ENCODE peak calls at places on chromosome 3, in eight cellular contexts. One of them, this sample, is unnamed.

GRCh38 chr3:172848910-172849309 is 98.4 kb downstream of the ECT2 start:
- DNase-seq in KG1: no peak
- DNase-seq in iris pigment epithelial cell: peak
- DNase-seq in GM23248: peak
- DNase-seq in GM20000: no peak
- DNase-seq in NCI-H2081: no peak
- DNase-seq in activated CD4-positive, alpha-beta T cell treated with anti-CD3 and anti-CD28 coated beads, Interleukin-2, amount 50 U/mL, for 1 hour: no peak
- DNase-seq in left lobe of liver: no peak
- DNase-seq in this sample: no peak

GRCh38 chr3:87088366-87088983 is 97.5 kb upstream of the VGLL3 start:
- DNase-seq in KG1: peak
- DNase-seq in iris pigment epithelial cell: no peak
- DNase-seq in GM23248: peak
- DNase-seq in GM20000: peak
- DNase-seq in NCI-H2081: no peak
- DNase-seq in activated CD4-positive, alpha-beta T cell treated with anti-CD3 and anti-CD28 coated beads, Interleukin-2, amount 50 U/mL, for 1 hour: no peak
- DNase-seq in left lobe of liver: no peak
- DNase-seq in this sample: no peak

GRCh38 chr3:65793495-65794200 is 245.1 kb downstream of the MAGI1 start:
- DNase-seq in KG1: no peak
- DNase-seq in iris pigment epithelial cell: peak
- DNase-seq in GM23248: no peak
- DNase-seq in GM20000: no peak
- DNase-seq in NCI-H2081: no peak
- DNase-seq in activated CD4-positive, alpha-beta T cell treated with anti-CD3 and anti-CD28 coated beads, Interleukin-2, amount 50 U/mL, for 1 hour: no peak
- DNase-seq in left lobe of liver: no peak
- DNase-seq in this sample: no peak

GRCh38 chr3:10357592-10358308 is 36.8 kb upstream of the SEC13 start:
- DNase-seq in KG1: no peak
- DNase-seq in iris pigment epithelial cell: peak
- DNase-seq in GM23248: peak
- DNase-seq in GM20000: no peak
- DNase-seq in NCI-H2081: no peak
- DNase-seq in activated CD4-positive, alpha-beta T cell treated with anti-CD3 and anti-CD28 coated beads, Interleukin-2, amount 50 U/mL, for 1 hour: no peak
- DNase-seq in left lobe of liver: no peak
- DNase-seq in this sample: no peak

GRCh38 chr3:151085889-151086483 is 522 bp downstream of the MED12L start:
- DNase-seq in KG1: no peak
- DNase-seq in iris pigment epithelial cell: no peak
- DNase-seq in GM23248: peak
- DNase-seq in GM20000: peak
- DNase-seq in NCI-H2081: peak
- DNase-seq in activated CD4-positive, alpha-beta T cell treated with anti-CD3 and anti-CD28 coated beads, Interleukin-2, amount 50 U/mL, for 1 hour: no peak
- DNase-seq in left lobe of liver: no peak
- DNase-seq in this sample: peak

GRCh38 chr3:99579246-99579645 is 59.1 kb upstream of the COL8A1 start:
- DNase-seq in KG1: no peak
- DNase-seq in iris pigment epithelial cell: peak
- DNase-seq in GM23248: peak
- DNase-seq in GM20000: no peak
- DNase-seq in NCI-H2081: no peak
- DNase-seq in activated CD4-positive, alpha-beta T cell treated with anti-CD3 and anti-CD28 coated beads, Interleukin-2, amount 50 U/mL, for 1 hour: no peak
- DNase-seq in left lobe of liver: no peak
- DNase-seq in this sample: no peak

GRCh38 chr3:30273304-30274072 is 332.9 kb upstream of the TGFBR2 start:
- DNase-seq in KG1: no peak
- DNase-seq in iris pigment epithelial cell: no peak
- DNase-seq in GM23248: peak
- DNase-seq in GM20000: no peak
- DNase-seq in NCI-H2081: no peak
- DNase-seq in activated CD4-positive, alpha-beta T cell treated with anti-CD3 and anti-CD28 coated beads, Interleukin-2, amount 50 U/mL, for 1 hour: no peak
- DNase-seq in left lobe of liver: no peak
- DNase-seq in this sample: no peak

GRCh38 chr3:12343091-12343494 is 54.2 kb downstream of the PPARG start:
- DNase-seq in KG1: no peak
- DNase-seq in iris pigment epithelial cell: peak
- DNase-seq in GM23248: no peak
- DNase-seq in GM20000: no peak
- DNase-seq in NCI-H2081: no peak
- DNase-seq in activated CD4-positive, alpha-beta T cell treated with anti-CD3 and anti-CD28 coated beads, Interleukin-2, amount 50 U/mL, for 1 hour: no peak
- DNase-seq in left lobe of liver: no peak
- DNase-seq in this sample: no peak

GRCh38 chr3:111737712-111738097 is 121.4 kb upstream of the PHLDB2 start:
- DNase-seq in KG1: no peak
- DNase-seq in iris pigment epithelial cell: peak
- DNase-seq in GM23248: peak
- DNase-seq in GM20000: no peak
- DNase-seq in NCI-H2081: no peak
- DNase-seq in activated CD4-positive, alpha-beta T cell treated with anti-CD3 and anti-CD28 coated beads, Interleukin-2, amount 50 U/mL, for 1 hour: no peak
- DNase-seq in left lobe of liver: peak
- DNase-seq in this sample: no peak

GRCh38 chr3:43038010-43038409 is 58.9 kb downstream of the GASK1A start:
- DNase-seq in KG1: no peak
- DNase-seq in iris pigment epithelial cell: no peak
- DNase-seq in GM23248: no peak
- DNase-seq in GM20000: no peak
- DNase-seq in NCI-H2081: no peak
- DNase-seq in activated CD4-positive, alpha-beta T cell treated with anti-CD3 and anti-CD28 coated beads, Interleukin-2, amount 50 U/mL, for 1 hour: no peak
- DNase-seq in left lobe of liver: no peak
- DNase-seq in this sample: no peak

GRCh38 chr3:52939600-52939999 is 42.3 kb upstream of the STIMATE start:
- DNase-seq in KG1: no peak
- DNase-seq in iris pigment epithelial cell: peak
- DNase-seq in GM23248: peak
- DNase-seq in GM20000: no peak
- DNase-seq in NCI-H2081: no peak
- DNase-seq in activated CD4-positive, alpha-beta T cell treated with anti-CD3 and anti-CD28 coated beads, Interleukin-2, amount 50 U/mL, for 1 hour: no peak
- DNase-seq in left lobe of liver: no peak
- DNase-seq in this sample: no peak

GRCh38 chr3:15161113-15161512 is 44.9 kb upstream of the CAPN7 start:
- DNase-seq in KG1: no peak
- DNase-seq in iris pigment epithelial cell: peak
- DNase-seq in GM23248: peak
- DNase-seq in GM20000: no peak
- DNase-seq in NCI-H2081: no peak
- DNase-seq in activated CD4-positive, alpha-beta T cell treated with anti-CD3 and anti-CD28 coated beads, Interleukin-2, amount 50 U/mL, for 1 hour: no peak
- DNase-seq in left lobe of liver: no peak
- DNase-seq in this sample: no peak

GRCh38 chr3:74535281-74535680 is 79.2 kb downstream of the CNTN3 start:
- DNase-seq in KG1: no peak
- DNase-seq in iris pigment epithelial cell: no peak
- DNase-seq in GM23248: no peak
- DNase-seq in GM20000: no peak
- DNase-seq in NCI-H2081: no peak
- DNase-seq in activated CD4-positive, alpha-beta T cell treated with anti-CD3 and anti-CD28 coated beads, Interleukin-2, amount 50 U/mL, for 1 hour: no peak
- DNase-seq in left lobe of liver: no peak
- DNase-seq in this sample: no peak

GRCh38 chr3:194321666-194322640 is 29.2 kb downstream of the CPN2 start:
- DNase-seq in KG1: no peak
- DNase-seq in iris pigment epithelial cell: no peak
- DNase-seq in GM23248: no peak
- DNase-seq in GM20000: no peak
- DNase-seq in NCI-H2081: peak
- DNase-seq in activated CD4-positive, alpha-beta T cell treated with anti-CD3 and anti-CD28 coated beads, Interleukin-2, amount 50 U/mL, for 1 hour: no peak
- DNase-seq in left lobe of liver: no peak
- DNase-seq in this sample: no peak

GRCh38 chr3:183018416-183019192 is 38.3 kb upstream of the DCUN1D1 start:
- DNase-seq in KG1: no peak
- DNase-seq in iris pigment epithelial cell: no peak
- DNase-seq in GM23248: no peak
- DNase-seq in GM20000: no peak
- DNase-seq in NCI-H2081: no peak
- DNase-seq in activated CD4-positive, alpha-beta T cell treated with anti-CD3 and anti-CD28 coated beads, Interleukin-2, amount 50 U/mL, for 1 hour: no peak
- DNase-seq in left lobe of liver: no peak
- DNase-seq in this sample: no peak

GRCh38 chr3:53748512-53749271 is 97.5 kb downstream of the CHDH start:
- DNase-seq in KG1: no peak
- DNase-seq in iris pigment epithelial cell: no peak
- DNase-seq in GM23248: no peak
- DNase-seq in GM20000: peak
- DNase-seq in NCI-H2081: no peak
- DNase-seq in activated CD4-positive, alpha-beta T cell treated with anti-CD3 and anti-CD28 coated beads, Interleukin-2, amount 50 U/mL, for 1 hour: no peak
- DNase-seq in left lobe of liver: no peak
- DNase-seq in this sample: no peak

GRCh38 chr3:128619146-128619890 is 31.3 kb downstream of the RPN1 start:
- DNase-seq in KG1: peak
- DNase-seq in iris pigment epithelial cell: peak
- DNase-seq in GM23248: peak
- DNase-seq in GM20000: no peak
- DNase-seq in NCI-H2081: no peak
- DNase-seq in activated CD4-positive, alpha-beta T cell treated with anti-CD3 and anti-CD28 coated beads, Interleukin-2, amount 50 U/mL, for 1 hour: no peak
- DNase-seq in left lobe of liver: no peak
- DNase-seq in this sample: no peak

GRCh38 chr3:50564321-50564720 is 3.2 kb downstream of the C3orf18 start:
- DNase-seq in KG1: no peak
- DNase-seq in iris pigment epithelial cell: no peak
- DNase-seq in GM23248: no peak
- DNase-seq in GM20000: no peak
- DNase-seq in NCI-H2081: no peak
- DNase-seq in activated CD4-positive, alpha-beta T cell treated with anti-CD3 and anti-CD28 coated beads, Interleukin-2, amount 50 U/mL, for 1 hour: no peak
- DNase-seq in left lobe of liver: no peak
- DNase-seq in this sample: no peak

GRCh38 chr3:158479051-158479450 is 91.9 kb upstream of the MLF1 start:
- DNase-seq in KG1: no peak
- DNase-seq in iris pigment epithelial cell: no peak
- DNase-seq in GM23248: no peak
- DNase-seq in GM20000: no peak
- DNase-seq in NCI-H2081: no peak
- DNase-seq in activated CD4-positive, alpha-beta T cell treated with anti-CD3 and anti-CD28 coated beads, Interleukin-2, amount 50 U/mL, for 1 hour: no peak
- DNase-seq in left lobe of liver: no peak
- DNase-seq in this sample: no peak

GRCh38 chr3:18443670-18444596 is 18.8 kb upstream of the SATB1 start:
- DNase-seq in KG1: no peak
- DNase-seq in iris pigment epithelial cell: no peak
- DNase-seq in GM23248: peak
- DNase-seq in GM20000: peak
- DNase-seq in NCI-H2081: peak
- DNase-seq in activated CD4-positive, alpha-beta T cell treated with anti-CD3 and anti-CD28 coated beads, Interleukin-2, amount 50 U/mL, for 1 hour: peak
- DNase-seq in left lobe of liver: peak
- DNase-seq in this sample: peak

GRCh38 chr3:195441971-195442572 is 748 bp downstream of the ACAP2 start:
- DNase-seq in KG1: peak
- DNase-seq in iris pigment epithelial cell: peak
- DNase-seq in GM23248: peak
- DNase-seq in GM20000: peak
- DNase-seq in NCI-H2081: peak
- DNase-seq in activated CD4-positive, alpha-beta T cell treated with anti-CD3 and anti-CD28 coated beads, Interleukin-2, amount 50 U/mL, for 1 hour: peak
- DNase-seq in left lobe of liver: peak
- DNase-seq in this sample: no peak

GRCh38 chr3:53160660-53161344 is at the start of gene PRKCD:
- DNase-seq in KG1: no peak
- DNase-seq in iris pigment epithelial cell: peak
- DNase-seq in GM23248: peak
- DNase-seq in GM20000: peak
- DNase-seq in NCI-H2081: peak
- DNase-seq in activated CD4-positive, alpha-beta T cell treated with anti-CD3 and anti-CD28 coated beads, Interleukin-2, amount 50 U/mL, for 1 hour: peak
- DNase-seq in left lobe of liver: peak
- DNase-seq in this sample: peak

GRCh38 chr3:149299938-149300791 is 33.3 kb downstream of the TM4SF18 start:
- DNase-seq in KG1: no peak
- DNase-seq in iris pigment epithelial cell: peak
- DNase-seq in GM23248: peak
- DNase-seq in GM20000: no peak
- DNase-seq in NCI-H2081: peak
- DNase-seq in activated CD4-positive, alpha-beta T cell treated with anti-CD3 and anti-CD28 coated beads, Interleukin-2, amount 50 U/mL, for 1 hour: no peak
- DNase-seq in left lobe of liver: no peak
- DNase-seq in this sample: no peak

GRCh38 chr3:13220991-13221390 is 147.8 kb upstream of the IQSEC1 start:
- DNase-seq in KG1: no peak
- DNase-seq in iris pigment epithelial cell: no peak
- DNase-seq in GM23248: no peak
- DNase-seq in GM20000: no peak
- DNase-seq in NCI-H2081: no peak
- DNase-seq in activated CD4-positive, alpha-beta T cell treated with anti-CD3 and anti-CD28 coated beads, Interleukin-2, amount 50 U/mL, for 1 hour: no peak
- DNase-seq in left lobe of liver: no peak
- DNase-seq in this sample: no peak